ENCODE peak calls at places on chromosomes 7 and 10, in nine cellular contexts. G is ovary; I is stimulated activated CD4-positive, alpha-beta T cell treated with anti-CD3 and anti-CD28 coated beads, Interleukin-4, amount 100 ng/mL, for 48 hours; K is HS-5; Z is stomach; O is NCI-H510A treated with DMSO at 0.1 percent for 48 hours; E is activated naive CD8-positive, alpha-beta T cell treated with anti-CD3 and anti-CD28 coated beads, Interleukin-2, amount 50 U/mL, for 24 hours; Y is NCI-H1105; D is activated naive CD4-positive, alpha-beta T cell. T is an unnamed sample.

GRCh38 chr10:110077436-110078120 is 69.8 kb downstream of the ADD3 start:
- DNase-seq in G (no peak), D (no peak), I (no peak), E (no peak), Y (no peak), Z (no peak), K (no peak), O (no peak), T (no peak)

GRCh38 chr10:4214912-4215311 is 429.9 kb upstream of the KLF6 start:
- DNase-seq in I (no peak), G (no peak), Z (no peak), D (no peak), Y (no peak), E (no peak), O (no peak), K (no peak), T (no peak)

GRCh38 chr10:92087750-92088395 is 164.3 kb downstream of the BTAF1 start:
- DNase-seq in E (peak; percentile 29), I (no peak), K (peak; percentile 54), Z (peak; percentile 76), G (peak; percentile 51), O (peak; percentile 85), D (no peak), Y (peak; percentile 53), T (no peak)

GRCh38 chr10:128499956-128500355 is 373.7 kb upstream of the MKI67 start:
- DNase-seq in I (no peak), E (no peak), D (no peak), K (no peak), Y (no peak), Z (no peak), G (no peak), O (no peak), T (no peak)

GRCh38 chr7:17274551-17275245 is 23.8 kb upstream of the AHR start:
- DNase-seq in G (no peak), K (no peak), Z (no peak), I (no peak), O (peak; percentile 19), E (peak; percentile 20), D (no peak), Y (no peak), T (no peak)

GRCh38 chr7:20064974-20065862 is 152.0 kb downstream of the MACC1 start:
- DNase-seq in D (no peak), G (no peak), Y (no peak), O (no peak), Z (no peak), I (no peak), E (peak; percentile 2), K (no peak), T (no peak)

GRCh38 chr7:116592445-116592844 is 67.6 kb downstream of the CAV1 start:
- DNase-seq in O (no peak), D (no peak), G (no peak), Z (peak; percentile 48), K (no peak), Y (no peak), I (no peak), E (no peak), T (no peak)

GRCh38 chr7:475951-476441 is 43.6 kb downstream of the PDGFA start:
- DNase-seq in Z (peak; percentile 25), K (no peak), D (no peak), E (no peak), O (no peak), I (no peak), Y (no peak), G (peak; percentile 15), T (no peak)

T was measured in cortex of kidney.